ENCODE peak calls at places on chromosomes 5 and 9, in five cellular contexts. W, M, N, U and O are unnamed samples.
A peak's percentile ranks its signal among the peaks of the same experiment; 100 is the strongest.

GRCh38 chr9:96646081-96646991 is 8.8 kb downstream of the PRXL2C start:
- DNase-seq in W (peak; percentile 0), M (no peak), N (no peak), U (no peak), O (no peak)

GRCh38 chr9:76136986-76137385 is 246.5 kb downstream of the PCSK5 start:
- DNase-seq in N (no peak), W (no peak), M (peak; percentile 11), U (no peak), O (no peak)

GRCh38 chr5:23001120-23001519 is 148.0 kb upstream of the CDH12 start:
- DNase-seq in U (no peak), N (no peak), W (no peak), M (no peak), O (no peak)

GRCh38 chr5:180494510-180495181 is 467 bp downstream of the CNOT6 start:
- DNase-seq in W (peak; percentile 70), M (peak; percentile 53), N (peak; percentile 47), U (peak; percentile 38), O (peak; percentile 80)

GRCh38 chr5:75538201-75538600 is 26.5 kb downstream of the POLK start:
- DNase-seq in M (no peak), U (no peak), N (no peak), W (no peak), O (no peak)

GRCh38 chr9:737400-738120 is 103.9 kb upstream of the DMRT1 start:
- DNase-seq in W (no peak), U (no peak), M (no peak), N (no peak), O (no peak)

GRCh38 chr5:171647043-171647899 is 138.3 kb upstream of the SMIM23 start:
- DNase-seq in W (no peak), M (peak; percentile 18), U (no peak), N (no peak), O (no peak)

GRCh38 chr5:91176288-91177016 is 206.7 kb downstream of the ARRDC3 start:
- DNase-seq in U (no peak), M (no peak), N (peak; percentile 44), W (no peak), O (no peak)

GRCh38 chr9:88775559-88775958 is 215.7 kb upstream of the S1PR3 start:
- DNase-seq in W (no peak), M (no peak), U (no peak), N (no peak), O (no peak)

GRCh38 chr5:177302354-177303110 is 987 bp downstream of the RAB24 start:
- DNase-seq in W (no peak), N (no peak), M (peak; percentile 68), U (no peak), O (no peak)

GRCh38 chr9:100427366-100428263 is 672 bp downstream of the MSANTD3 start:
- DNase-seq in W (peak; percentile 69), N (peak; percentile 56), U (peak; percentile 57), M (peak; percentile 42), O (no peak)

GRCh38 chr5:68542207-68542606 is 326.7 kb downstream of the PIK3R1 start:
- DNase-seq in W (no peak), U (no peak), M (no peak), N (no peak), O (no peak)

GRCh38 chr5:111337688-111338087 is 113.5 kb downstream of the CAMK4 start:
- DNase-seq in M (peak; percentile 26), U (no peak), N (no peak), W (no peak), O (no peak)

GRCh38 chr9:99785010-99785590 is 36.6 kb upstream of the NR4A3 start:
- DNase-seq in M (no peak), N (no peak), W (no peak), U (no peak), O (no peak)

GRCh38 chr9:35954942-35955546 is 2.9 kb downstream of the OR2S2 start:
- DNase-seq in N (peak; percentile 29), U (peak; percentile 68), W (no peak), M (peak; percentile 79), O (peak; percentile 72)

GRCh38 chr5:32332361-32332760 is 19.6 kb upstream of the MTMR12 start:
- DNase-seq in M (no peak), U (no peak), N (no peak), W (no peak), O (no peak)

GRCh38 chr9:76379494-76379893 is 14.7 kb downstream of the RFK start:
- DNase-seq in U (no peak), W (no peak), N (no peak), M (no peak), O (no peak)

GRCh38 chr5:62575066-62575465 is 3.6 kb upstream of the LRRC70 start:
- DNase-seq in M (no peak), N (no peak), U (no peak), W (no peak), O (no peak)

GRCh38 chr5:142846402-142846801 is 76.2 kb downstream of the ARHGAP26 start:
- DNase-seq in W (no peak), U (no peak), N (no peak), M (no peak), O (no peak)

GRCh38 chr5:136006767-136007251 is 22.0 kb upstream of the TGFBI start:
- DNase-seq in W (no peak), U (no peak), N (no peak), M (no peak), O (no peak)

GRCh38 chr5:76325876-76326491 is 77.1 kb upstream of the IQGAP2 start:
- DNase-seq in N (no peak), W (no peak), M (peak; percentile 47), U (peak; percentile 59), O (peak; percentile 73)

GRCh38 chr9:76373173-76373771 is 21.0 kb downstream of the RFK start:
- DNase-seq in U (peak; percentile 81), M (peak; percentile 52), N (peak; percentile 47), W (no peak), O (no peak)

GRCh38 chr9:1217076-1217475 is 166.9 kb downstream of the DMRT2 start:
- DNase-seq in W (no peak), U (no peak), N (no peak), M (no peak), O (no peak)

GRCh38 chr5:135944967-135945560 is 9.7 kb downstream of the LECT2 start:
- DNase-seq in M (peak; percentile 77), N (peak; percentile 35), U (peak; percentile 45), W (no peak), O (no peak)

GRCh38 chr5:68115584-68115983 is 100.0 kb upstream of the PIK3R1 start:
- DNase-seq in W (no peak), M (no peak), N (no peak), U (no peak), O (no peak)

GRCh38 chr5:133877351-133878235 is 90.8 kb downstream of the C5orf15 start:
- DNase-seq in N (no peak), W (no peak), U (no peak), M (no peak), O (peak; percentile 42)

GRCh38 chr5:54296386-54296785 is 14.0 kb downstream of the ARL15 start:
- DNase-seq in N (no peak), U (peak; percentile 68), M (no peak), W (no peak), O (no peak)

GRCh38 chr5:15031180-15031579 is 159.6 kb upstream of the ANKH start:
- DNase-seq in M (no peak), N (no peak), U (no peak), W (no peak), O (no peak)

GRCh38 chr5:176817369-176817841 is 7.0 kb downstream of the UNC5A start:
- DNase-seq in W (no peak), M (no peak), U (no peak), N (no peak), O (no peak)

GRCh38 chr9:33620738-33621439 is 96.8 kb downstream of the ANKRD18B start:
- DNase-seq in U (no peak), W (no peak), M (no peak), N (no peak), O (no peak)

GRCh38 chr5:55816342-55816741 is 34.8 kb upstream of the IL31RA start:
- DNase-seq in W (no peak), U (no peak), M (no peak), N (no peak), O (no peak)

GRCh38 chr5:73544429-73545402 is 20.7 kb downstream of the ANKRA2 start:
- DNase-seq in N (no peak), W (no peak), U (peak; percentile 82), M (no peak), O (no peak)

GRCh38 chr9:70835323-70835722 is 286.1 kb downstream of the TRPM3 start:
- DNase-seq in M (no peak), N (no peak), W (no peak), U (no peak), O (no peak)

GRCh38 chr5:102959055-102959454 is 160.9 kb downstream of the GIN1 start:
- DNase-seq in U (no peak), M (peak; percentile 5), W (no peak), N (no peak), O (no peak)